ENCODE peak calls at places on chromosome X, in ten cellular contexts. Q is mesendoderm; X is CD8-positive, alpha-beta T cell; L is mucosa of descending colon; D is GM23338; B is psoas muscle; V is left ventricle myocardium inferior; N is endodermal cell; C is mesenchymal stem cell; J is pancreas. U is an unnamed sample.

GRCh38 chrX:137747231-137747630 is 181.3 kb downstream of the ZIC3 start:
- DNase-seq in Q (peak; percentile 89), X (no peak), L (no peak), D (peak; percentile 71), B (no peak), V (no peak), N (peak; percentile 85), C (no peak), J (no peak), U (no peak)

GRCh38 chrX:47831788-47832187 is 4.9 kb upstream of the ZNF81 start:
- DNase-seq in Q (peak; percentile 57), X (peak; percentile 25), L (peak; percentile 60), D (peak; percentile 68), B (peak; percentile 43), V (peak; percentile 18), N (peak; percentile 82), C (peak; percentile 46), J (peak; percentile 35), U (no peak)

GRCh38 chrX:38900719-38901118 is 99.5 kb downstream of the MID1IP1 start:
- DNase-seq in Q (no peak), X (no peak), L (no peak), D (no peak), B (no peak), V (no peak), N (no peak), C (no peak), J (peak; percentile 23), U (no peak)

GRCh38 chrX:1378306-1378758 is 13.6 kb downstream of the SLC25A6 start:
- DNase-seq in Q (no peak), X (no peak), L (peak; percentile 29), D (no peak), B (no peak), V (no peak), N (peak; percentile 69), C (no peak), J (no peak), U (no peak)

GRCh38 chrX:8201896-8202331 is 30.8 kb upstream of the VCX2 start:
- DNase-seq in Q (peak; percentile 5), X (no peak), L (no peak), D (no peak), B (peak; percentile 14), V (peak; percentile 17), N (no peak), C (peak; percentile 0), J (no peak), U (no peak)

GRCh38 chrX:34810364-34810763 is 132.2 kb upstream of the FAM47B start:
- DNase-seq in Q (no peak), X (no peak), L (no peak), D (no peak), B (no peak), V (no peak), N (no peak), C (peak; percentile 9), J (no peak), U (no peak)

GRCh38 chrX:133171962-133172708 is 46.0 kb downstream of the TFDP3 start:
- DNase-seq in Q (peak; percentile 17), X (no peak), L (no peak), D (peak; percentile 33), B (no peak), V (no peak), N (peak; percentile 44), C (peak; percentile 24), J (no peak), U (no peak)

GRCh38 chrX:120763269-120763668 is 112.4 kb downstream of the CT47B1 start:
- DNase-seq in Q (no peak), X (no peak), L (no peak), D (no peak), B (no peak), V (no peak), N (no peak), C (no peak), J (no peak), U (no peak)

GRCh38 chrX:116749943-116750342 is 287.2 kb upstream of the CT83 start:
- DNase-seq in Q (peak; percentile 0), X (no peak), L (no peak), D (no peak), B (no peak), V (no peak), N (no peak), C (no peak), J (no peak), U (no peak)

GRCh38 chrX:130110379-130111219 is at the start of gene ELF4:
- DNase-seq in Q (peak; percentile 45), X (peak; percentile 40), L (peak; percentile 77), D (peak; percentile 44), B (peak; percentile 50), V (peak; percentile 49), N (peak; percentile 68), C (peak; percentile 62), J (peak; percentile 55), U (peak; percentile 90)

GRCh38 chrX:103879339-103879738 is 47.3 kb upstream of the RAB9B start:
- DNase-seq in Q (peak; percentile 3), X (no peak), L (no peak), D (no peak), B (no peak), V (no peak), N (no peak), C (peak; percentile 28), J (no peak), U (no peak)

GRCh38 chrX:78375894-78376293 is 48.5 kb upstream of the CYSLTR1 start:
- DNase-seq in Q (no peak), X (no peak), L (no peak), D (peak; percentile 1), B (no peak), V (no peak), N (no peak), C (no peak), J (no peak), U (no peak)

GRCh38 chrX:139052461-139052860 is 340.9 kb upstream of the FGF13 start:
- DNase-seq in Q (no peak), X (no peak), L (no peak), D (no peak), B (no peak), V (no peak), N (no peak), C (no peak), J (no peak), U (no peak)

GRCh38 chrX:23246001-23246400 is 88.6 kb upstream of the PTCHD1 start:
- DNase-seq in Q (no peak), X (no peak), L (no peak), D (no peak), B (no peak), V (no peak), N (no peak), C (peak; percentile 33), J (no peak), U (no peak)

GRCh38 chrX:34619920-34620319 is 37.2 kb downstream of the TMEM47 start:
- DNase-seq in Q (no peak), X (no peak), L (no peak), D (no peak), B (no peak), V (no peak), N (no peak), C (no peak), J (no peak), U (no peak)

GRCh38 chrX:93591398-93591797 is 82.0 kb downstream of the NAP1L3 start:
- DNase-seq in Q (no peak), X (no peak), L (no peak), D (peak; percentile 10), B (no peak), V (no peak), N (no peak), C (no peak), J (no peak), U (no peak)

GRCh38 chrX:72061091-72061490 is 70.6 kb downstream of the RTL5 start:
- DNase-seq in Q (no peak), X (no peak), L (no peak), D (no peak), B (no peak), V (no peak), N (no peak), C (no peak), J (no peak), U (no peak)
- H3K4me1 ChIP-seq in Q (no peaks in the 10 kb centered on the region), X (no peaks in the 10 kb centered on the region), L (no peaks in the 10 kb centered on the region), D (peaks cover 4% of the 10 kb centered on the region), B (no peaks in the 10 kb centered on the region), V (peaks cover 14% of the 10 kb centered on the region), N (no peaks in the 10 kb centered on the region), C (no peaks in the 10 kb centered on the region), J (no peaks in the 10 kb centered on the region), U (no peaks in the 10 kb centered on the region)

GRCh38 chrX:56762220-56762619 is 33.2 kb downstream of the NBDY start:
- DNase-seq in Q (no peak), X (no peak), L (no peak), D (no peak), B (no peak), V (no peak), N (no peak), C (no peak), J (no peak), U (no peak)
- H3K4me1 ChIP-seq in Q (no peaks in the 10 kb centered on the region), X (peaks cover 40% of the 10 kb centered on the region), L (no peaks in the 10 kb centered on the region), D (no peaks in the 10 kb centered on the region), B (peaks cover 15% of the 10 kb centered on the region), V (peaks cover 27% of the 10 kb centered on the region), N (no peaks in the 10 kb centered on the region), C (peaks cover 7% of the 10 kb centered on the region), J (peaks cover 3% of the 10 kb centered on the region), U (peaks cover 24% of the 10 kb centered on the region)

DNA sequence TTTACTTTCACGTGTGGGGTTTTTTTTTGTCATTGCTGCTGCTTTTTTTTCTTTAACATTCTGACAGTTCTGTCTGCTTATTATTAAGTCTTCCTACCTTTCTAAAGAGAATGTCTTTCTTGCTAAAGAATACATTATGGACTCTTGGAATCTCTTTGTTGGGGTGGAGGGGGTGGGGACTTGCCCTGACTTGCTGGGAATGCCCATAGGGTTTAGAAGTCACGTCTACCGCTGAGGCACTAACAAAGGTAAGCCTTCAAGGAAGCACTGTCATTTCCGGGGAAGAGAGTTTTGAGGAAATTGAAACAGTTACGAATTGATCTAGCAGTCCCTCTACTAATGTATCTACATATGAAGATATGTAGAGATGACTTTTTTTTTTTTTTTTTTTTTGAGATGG is 19.4 kb downstream of the CD99 start:
- DNase-seq in Q (peak; percentile 66), X (no peak), L (no peak), D (peak; percentile 57), B (no peak), V (no peak), N (no peak), C (no peak), J (no peak), U (no peak)
- H3K4me1 ChIP-seq in Q (peaks cover 11% of the 10 kb centered on the region), X (peaks cover 62% of the 10 kb centered on the region), L (peaks cover 32% of the 10 kb centered on the region), D (peaks cover 22% of the 10 kb centered on the region), B (peaks cover 37% of the 10 kb centered on the region), V (peaks cover 68% of the 10 kb centered on the region), N (peaks cover 14% of the 10 kb centered on the region), C (peaks cover 40% of the 10 kb centered on the region), J (no peaks in the 10 kb centered on the region), U (peaks cover 54% of the 10 kb centered on the region)

GRCh38 chrX:48933757-48934156 is 14.9 kb upstream of the PIM2 start:
- DNase-seq in Q (no peak), X (no peak), L (no peak), D (no peak), B (no peak), V (no peak), N (no peak), C (no peak), J (no peak), U (no peak)
- H3K4me1 ChIP-seq in Q (no peaks in the 10 kb centered on the region), X (peaks cover 46% of the 10 kb centered on the region), L (no peaks in the 10 kb centered on the region), D (peaks cover 7% of the 10 kb centered on the region), B (peaks cover 3% of the 10 kb centered on the region), V (peaks cover 14% of the 10 kb centered on the region), N (peaks cover 3% of the 10 kb centered on the region), C (peaks cover 12% of the 10 kb centered on the region), J (no peaks in the 10 kb centered on the region), U (peaks cover 12% of the 10 kb centered on the region)